ENCODE peak calls at places on chromosome 22, in four cellular contexts. One of them, this sample, is unnamed.

GRCh38 chr22:47102081-47102480 is 339.6 kb downstream of the TBC1D22A start:
- DNase-seq in H1: no peak
- DNase-seq in GM12878: no peak
- DNase-seq in K562: no peak
- DNase-seq in this sample: no peak

GRCh38 chr22:31970490-31971444 is 26.4 kb downstream of the YWHAH start:
- DNase-seq in GM12878: peak; percentile 20
- DNase-seq in K562: peak; percentile 82
- DNase-seq in H1: peak; percentile 61
- DNase-seq in this sample: peak; percentile 31

GRCh38 chr22:30310881-30311771 is 15.6 kb downstream of the TBC1D10A start:
- DNase-seq in H1: no peak
- DNase-seq in GM12878: no peak
- DNase-seq in K562: no peak
- DNase-seq in this sample: no peak

GRCh38 chr22:27796829-27797792 is 4.4 kb downstream of the MN1 start:
- DNase-seq in H1: no peak
- DNase-seq in K562: no peak
- DNase-seq in GM12878: no peak
- DNase-seq in this sample: no peak

GRCh38 chr22:21455334-21456089 is 11.7 kb upstream of the TMEM191C start:
- DNase-seq in H1: no peak
- DNase-seq in K562: no peak
- DNase-seq in GM12878: no peak
- DNase-seq in this sample: no peak

GRCh38 chr22:29277927-29278326 is 9.9 kb downstream of the EWSR1 start:
- DNase-seq in GM12878: no peak
- DNase-seq in K562: no peak
- DNase-seq in H1: no peak
- DNase-seq in this sample: no peak

GRCh38 chr22:22520020-22520656 is at the start of gene ZNF280A:
- DNase-seq in GM12878: no peak
- DNase-seq in K562: peak; percentile 99
- DNase-seq in H1: no peak
- DNase-seq in this sample: peak; percentile 94

GRCh38 chr22:27918351-27919221 is 470 bp downstream of the PITPNB start:
- DNase-seq in K562: peak; percentile 66
- DNase-seq in GM12878: no peak
- DNase-seq in H1: no peak
- DNase-seq in this sample: peak; percentile 13

GRCh38 chr22:21726650-21727049 is 8.9 kb downstream of the YPEL1 start:
- DNase-seq in GM12878: no peak
- DNase-seq in H1: peak; percentile 36
- DNase-seq in K562: peak; percentile 94
- DNase-seq in this sample: peak; percentile 57

GRCh38 chr22:24772493-24773220 is 1.9 kb downstream of the PIWIL3 start:
- DNase-seq in K562: peak; percentile 28
- DNase-seq in H1: peak; percentile 49
- DNase-seq in GM12878: no peak
- DNase-seq in this sample: peak; percentile 61

GRCh38 chr22:50034126-50035081 is 21.8 kb upstream of the IL17REL start:
- DNase-seq in GM12878: no peak
- DNase-seq in K562: no peak
- DNase-seq in H1: no peak
- DNase-seq in this sample: no peak

GRCh38 chr22:31141551-31141950 is 1.2 kb upstream of the PLA2G3 start:
- DNase-seq in GM12878: no peak
- DNase-seq in H1: no peak
- DNase-seq in K562: no peak
- DNase-seq in this sample: no peak

GRCh38 chr22:49621601-49622210 is 206.0 kb downstream of the BRD1 start:
- DNase-seq in GM12878: no peak
- DNase-seq in K562: no peak
- DNase-seq in H1: no peak
- DNase-seq in this sample: no peak

GRCh38 chr22:25120761-25121212 is 78.9 kb upstream of the CRYBB3 start:
- DNase-seq in H1: no peak
- DNase-seq in K562: no peak
- DNase-seq in GM12878: no peak
- DNase-seq in this sample: peak; percentile 28

GRCh38 chr22:46994983-46995382 is 232.5 kb downstream of the TBC1D22A start:
- DNase-seq in K562: no peak
- DNase-seq in H1: no peak
- DNase-seq in GM12878: no peak
- DNase-seq in this sample: no peak

GRCh38 chr22:45398214-45398613 is 15.2 kb downstream of the SMC1B start:
- DNase-seq in H1: no peak
- DNase-seq in GM12878: no peak
- DNase-seq in K562: no peak
- DNase-seq in this sample: no peak
- TF ChIP-seq HDAC6 in H1: no peak
- TF ChIP-seq HDAC6 in GM12878: no peak
- TF ChIP-seq HDAC6 in K562: no peak
- TF ChIP-seq HDAC6 in this sample: no peak

GRCh38 chr22:41091139-41092022 is 1.0 kb upstream of the EP300 start:
- DNase-seq in GM12878: peak; percentile 92
- DNase-seq in H1: peak; percentile 96
- DNase-seq in K562: peak; percentile 96
- DNase-seq in this sample: peak; percentile 96
- TF ChIP-seq EP300 in GM12878: no peak
- TF ChIP-seq EP300 in H1: no peak
- TF ChIP-seq EP300 in K562: no peak
- TF ChIP-seq EP300 in this sample: no peak

GRCh38 chr22:35729309-35729698 is 11.6 kb downstream of the APOL5 start:
- DNase-seq in GM12878: no peak
- DNase-seq in H1: no peak
- DNase-seq in K562: no peak
- DNase-seq in this sample: no peak

GRCh38 chr22:35726933-35727332 is 9.3 kb downstream of the APOL5 start:
- DNase-seq in GM12878: no peak
- DNase-seq in H1: no peak
- DNase-seq in K562: no peak
- DNase-seq in this sample: no peak

GRCh38 chr22:35726398-35726797 is 8.7 kb downstream of the APOL5 start:
- DNase-seq in H1: no peak
- DNase-seq in GM12878: no peak
- DNase-seq in K562: no peak
- DNase-seq in this sample: no peak

GRCh38 chr22:35728639-35729308 is 11.1 kb downstream of the APOL5 start:
- DNase-seq in H1: no peak
- DNase-seq in GM12878: no peak
- DNase-seq in K562: no peak
- DNase-seq in this sample: no peak

DNA sequence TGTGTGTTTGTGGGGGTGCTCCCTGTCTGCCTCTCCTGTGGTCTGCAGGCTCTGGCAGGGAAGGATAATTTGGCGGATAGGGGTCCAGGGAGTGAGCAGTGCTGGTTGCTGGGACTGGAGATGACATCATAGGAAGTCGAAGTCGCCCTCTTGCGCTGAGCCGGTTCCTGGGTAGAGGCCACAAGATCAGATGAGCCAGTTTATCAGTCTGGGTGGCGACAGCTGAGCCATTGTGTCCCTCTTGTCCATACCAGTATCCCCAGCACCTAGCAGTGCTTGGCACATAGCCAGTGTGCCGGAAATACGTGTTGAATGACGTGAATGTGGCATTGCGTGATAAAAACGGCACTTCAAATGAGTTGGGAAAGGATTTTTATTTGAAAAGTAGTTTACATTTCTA is 9.8 kb downstream of the APOL5 start:
- DNase-seq in GM12878: no peak
- DNase-seq in H1: no peak
- DNase-seq in K562: peak; percentile 64
- DNase-seq in this sample: no peak
- TF ChIP-seq HDAC6 in GM12878: no peak
- TF ChIP-seq HDAC6 in H1: no peak
- TF ChIP-seq HDAC6 in K562: no peak
- TF ChIP-seq HDAC6 in this sample: no peak

GRCh38 chr22:23579870-23580585 is at the start of gene IGLL1:
- DNase-seq in H1: no peak
- DNase-seq in K562: no peak
- DNase-seq in GM12878: no peak
- DNase-seq in this sample: no peak

GRCh38 chr22:23579280-23579679 is 810 bp downstream of the IGLL1 start:
- DNase-seq in GM12878: no peak
- DNase-seq in H1: no peak
- DNase-seq in K562: no peak
- DNase-seq in this sample: no peak

GRCh38 chr22:23581252-23581634 is 1.2 kb upstream of the IGLL1 start:
- DNase-seq in GM12878: no peak
- DNase-seq in H1: no peak
- DNase-seq in K562: no peak
- DNase-seq in this sample: no peak

GRCh38 chr22:23578306-23578705 is 1.8 kb downstream of the IGLL1 start:
- DNase-seq in GM12878: no peak
- DNase-seq in K562: no peak
- DNase-seq in H1: no peak
- DNase-seq in this sample: no peak

GRCh38 chr22:23580586-23581251 is 629 bp upstream of the IGLL1 start:
- DNase-seq in GM12878: no peak
- DNase-seq in K562: peak; percentile 16
- DNase-seq in H1: no peak
- DNase-seq in this sample: no peak
- TF ChIP-seq EP300 in GM12878: no peak
- TF ChIP-seq EP300 in K562: no peak
- TF ChIP-seq EP300 in H1: no peak
- TF ChIP-seq EP300 in this sample: no peak

GRCh38 chr22:43861529-43861928 is 784 bp downstream of the SULT4A1 start:
- DNase-seq in H1: no peak
- DNase-seq in GM12878: no peak
- DNase-seq in K562: no peak
- DNase-seq in this sample: no peak

GRCh38 chr22:43862882-43863202 is 529 bp upstream of the SULT4A1 start:
- DNase-seq in GM12878: no peak
- DNase-seq in K562: no peak
- DNase-seq in H1: no peak
- DNase-seq in this sample: no peak

GRCh38 chr22:43860126-43860525 is 2.2 kb downstream of the SULT4A1 start:
- DNase-seq in H1: no peak
- DNase-seq in K562: no peak
- DNase-seq in GM12878: no peak
- DNase-seq in this sample: no peak

GRCh38 chr22:43860831-43861230 is 1.5 kb downstream of the SULT4A1 start:
- DNase-seq in H1: no peak
- DNase-seq in GM12878: no peak
- DNase-seq in K562: no peak
- DNase-seq in this sample: no peak

GRCh38 chr22:43862074-43862881 is at the start of gene SULT4A1:
- DNase-seq in GM12878: no peak
- DNase-seq in H1: no peak
- DNase-seq in K562: peak; percentile 17
- DNase-seq in this sample: no peak
- TF ChIP-seq HDAC6 in GM12878: no peak
- TF ChIP-seq HDAC6 in H1: no peak
- TF ChIP-seq HDAC6 in K562: no peak
- TF ChIP-seq HDAC6 in this sample: no peak

GRCh38 chr22:17370766-17371181 is 1.5 kb downstream of the CECR2 start:
- DNase-seq in GM12878: no peak
- DNase-seq in K562: no peak
- DNase-seq in H1: no peak
- DNase-seq in this sample: no peak

GRCh38 chr22:17369553-17370035 is 334 bp downstream of the CECR2 start:
- DNase-seq in GM12878: no peak
- DNase-seq in H1: no peak
- DNase-seq in K562: no peak
- DNase-seq in this sample: no peak

GRCh38 chr22:17368727-17369552 is at the start of gene CECR2:
- DNase-seq in GM12878: peak; percentile 7
- DNase-seq in H1: peak; percentile 60
- DNase-seq in K562: peak; percentile 17
- DNase-seq in this sample: no peak

GRCh38 chr22:17371446-17371845 is 2.2 kb downstream of the CECR2 start:
- DNase-seq in K562: no peak
- DNase-seq in GM12878: no peak
- DNase-seq in H1: no peak
- DNase-seq in this sample: no peak

GRCh38 chr22:17370036-17370765 is 941 bp downstream of the CECR2 start:
- DNase-seq in GM12878: no peak
- DNase-seq in H1: no peak
- DNase-seq in K562: no peak
- DNase-seq in this sample: no peak
- TF ChIP-seq EP300 in GM12878: no peak
- TF ChIP-seq EP300 in H1: no peak
- TF ChIP-seq EP300 in K562: no peak
- TF ChIP-seq EP300 in this sample: no peak

GRCh38 chr22:38202437-38203089 is 769 bp downstream of the MAFF start:
- DNase-seq in GM12878: no peak
- DNase-seq in K562: peak; percentile 83
- DNase-seq in H1: no peak
- DNase-seq in this sample: peak; percentile 50

GRCh38 chr22:38203855-38204497 is 2.2 kb downstream of the MAFF start:
- DNase-seq in H1: no peak
- DNase-seq in GM12878: no peak
- DNase-seq in K562: no peak
- DNase-seq in this sample: no peak

GRCh38 chr22:38204784-38205183 is 3.0 kb downstream of the MAFF start:
- DNase-seq in GM12878: peak; percentile 58
- DNase-seq in H1: no peak
- DNase-seq in K562: no peak
- DNase-seq in this sample: no peak

GRCh38 chr22:38201718-38202436 is at the start of gene MAFF:
- DNase-seq in K562: peak; percentile 97
- DNase-seq in H1: peak; percentile 77
- DNase-seq in GM12878: peak; percentile 69
- DNase-seq in this sample: peak; percentile 92

GRCh38 chr22:38203090-38203810 is 1.5 kb downstream of the MAFF start:
- DNase-seq in GM12878: no peak
- DNase-seq in K562: peak; percentile 49
- DNase-seq in H1: no peak
- DNase-seq in this sample: peak; percentile 46
- TF ChIP-seq HDAC6 in GM12878: no peak
- TF ChIP-seq HDAC6 in K562: no peak
- TF ChIP-seq HDAC6 in H1: no peak
- TF ChIP-seq HDAC6 in this sample: no peak

DNA sequence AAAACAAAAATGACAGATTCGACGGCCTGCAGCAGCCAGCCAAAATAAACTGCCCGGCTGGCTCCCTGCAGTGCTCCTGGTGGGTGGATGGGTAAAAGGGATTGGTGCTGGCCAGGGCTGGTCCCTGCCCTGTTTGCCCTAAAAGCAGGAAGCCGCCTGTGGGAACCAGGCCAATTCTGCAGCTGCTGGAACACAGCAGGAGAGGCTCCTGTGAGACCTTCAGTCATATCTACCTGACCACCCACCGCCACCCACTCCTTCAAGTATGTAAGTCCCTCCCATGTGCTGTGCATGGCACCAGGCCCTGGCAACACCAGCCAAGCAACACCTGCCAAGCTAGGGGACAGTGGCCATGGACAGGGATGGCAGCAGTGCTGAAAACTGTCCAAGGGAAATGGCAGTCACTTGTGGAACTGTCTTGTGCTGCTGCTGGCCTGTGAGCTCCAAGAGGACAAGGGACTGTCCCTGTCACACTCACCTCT is 48.7 kb upstream of the ARFGAP3 start:
- DNase-seq in K562: no peak
- DNase-seq in H1: no peak
- DNase-seq in GM12878: no peak
- DNase-seq in this sample: no peak
- TF ChIP-seq EP300 in K562: no peak
- TF ChIP-seq EP300 in H1: no peak
- TF ChIP-seq EP300 in GM12878: no peak
- TF ChIP-seq EP300 in this sample: no peak

This sample was measured in HepG2.